ENCODE peak calls at places on chromosomes 1 and 21, in five cellular contexts. W is stimulated activated CD8-positive, alpha-beta memory T cell treated with anti-CD3 and anti-CD28 coated beads, Interleukin-4, amount 100 ng/mL, for 4 hours; Y is activated CD4-positive, alpha-beta memory T cell treated with anti-CD3 and anti-CD28 coated beads for 36 hours; L is RCC 7860; Z is iris pigment epithelial cell. T is an unnamed sample.

GRCh38 chr1:208600456-208600855 is 356.3 kb upstream of the PLXNA2 start:
- DNase-seq in W (no peak), Y (no peak), L (no peak), Z (no peak), T (no peak)

GRCh38 chr1:77565321-77565720 is 117.1 kb downstream of the ZZZ3 start:
- DNase-seq in W (no peak), Y (no peak), L (no peak), Z (no peak), T (no peak)

GRCh38 chr1:94803106-94803505 is 17.1 kb upstream of the SLC44A3 start:
- DNase-seq in W (no peak), Y (no peak), L (no peak), Z (no peak), T (no peak)

GRCh38 chr1:50750021-50750619 is 209.9 kb downstream of the FAF1 start:
- DNase-seq in W (no peak), Y (no peak), L (no peak), Z (peak), T (no peak)

GRCh38 chr1:217135987-217136894 is 413.0 kb upstream of the ESRRG start:
- DNase-seq in W (no peak), Y (no peak), L (no peak), Z (no peak), T (no peak)

GRCh38 chr1:22055463-22055862 is 3.0 kb downstream of the CDC42 start:
- DNase-seq in W (no peak), Y (no peak), L (no peak), Z (no peak), T (no peak)

GRCh38 chr1:94236630-94237290 is 624 bp downstream of the ARHGAP29 start:
- DNase-seq in W (no peak), Y (peak), L (peak), Z (peak), T (no peak)

GRCh38 chr1:246591504-246591903 is 25.2 kb downstream of the CNST start:
- DNase-seq in W (no peak), Y (peak), L (no peak), Z (no peak), T (no peak)

GRCh38 chr1:39268112-39268581 is 63.7 kb downstream of the MACF1 start:
- DNase-seq in W (no peak), Y (peak), L (no peak), Z (peak), T (no peak)

GRCh38 chr21:40752125-40752524 is 94.8 kb downstream of the DSCAM start:
- DNase-seq in W (no peak), Y (no peak), L (no peak), Z (no peak), T (no peak)

GRCh38 chr1:103056423-103056822 is 51.9 kb downstream of the COL11A1 start:
- DNase-seq in W (no peak), Y (no peak), L (no peak), Z (peak), T (no peak)

GRCh38 chr21:41111681-41112080 is 56.3 kb upstream of the BACE2 start:
- DNase-seq in W (no peak), Y (no peak), L (no peak), Z (no peak), T (no peak)

GRCh38 chr1:52651904-52652303 is 18.9 kb downstream of the SHISAL2A start:
- DNase-seq in W (no peak), Y (no peak), L (no peak), Z (no peak), T (no peak)

GRCh38 chr21:43805275-43805800 is 16.0 kb downstream of the RRP1 start:
- DNase-seq in W (no peak), Y (no peak), L (no peak), Z (no peak), T (no peak)

GRCh38 chr1:214957330-214958137 is 125.0 kb upstream of the KCNK2 start:
- DNase-seq in W (no peak), Y (no peak), L (peak), Z (peak), T (no peak)

GRCh38 chr1:51234721-51235425 is 1.2 kb upstream of the RNF11 start:
- DNase-seq in W (peak), Y (peak), L (peak), Z (peak), T (no peak)

GRCh38 chr1:103218821-103219220 is 110.5 kb upstream of the COL11A1 start:
- DNase-seq in W (no peak), Y (no peak), L (no peak), Z (peak), T (no peak)

GRCh38 chr1:161330346-161330745 is 16.2 kb downstream of the SDHC start:
- DNase-seq in W (no peak), Y (no peak), L (peak), Z (no peak), T (no peak)

GRCh38 chr1:235952950-235953615 is 86.4 kb upstream of the LYST start:
- DNase-seq in W (no peak), Y (peak), L (no peak), Z (no peak), T (no peak)

GRCh38 chr21:42366292-42367010 is at the start of gene TFF1:
- DNase-seq in W (no peak), Y (no peak), L (peak), Z (no peak), T (no peak)

GRCh38 chr1:232132572-232132971 is 497.4 kb downstream of the SIPA1L2 start:
- DNase-seq in W (no peak), Y (no peak), L (no peak), Z (no peak), T (no peak)

GRCh38 chr1:45116340-45116739 is 90.1 kb downstream of the ZSWIM5 start:
- DNase-seq in W (no peak), Y (no peak), L (no peak), Z (no peak), T (no peak)

GRCh38 chr1:8510041-8510823 is 192.3 kb downstream of the SLC45A1 start:
- DNase-seq in W (peak), Y (peak), L (no peak), Z (peak), T (no peak)

GRCh38 chr1:83929184-83929583 is 69.7 kb downstream of the TTLL7 start:
- DNase-seq in W (no peak), Y (no peak), L (no peak), Z (peak), T (no peak)

GRCh38 chr1:66464356-66464755 is 69.6 kb upstream of the SGIP1 start:
- DNase-seq in W (no peak), Y (no peak), L (no peak), Z (no peak), T (no peak)

GRCh38 chr1:46481961-46482360 is 7.7 kb upstream of the DMBX1 start:
- DNase-seq in W (no peak), Y (no peak), L (no peak), Z (no peak), T (no peak)

GRCh38 chr1:244971524-244972216 is 107.3 kb upstream of the HNRNPU start:
- DNase-seq in W (no peak), Y (no peak), L (no peak), Z (no peak), T (no peak)

GRCh38 chr21:26513212-26513611 is 59.9 kb downstream of the CYYR1 start:
- DNase-seq in W (no peak), Y (no peak), L (peak), Z (peak), T (no peak)